ENCODE peak calls at places on chromosomes 4 and X, in six cellular contexts. O is upper lobe of left lung, Z is GM04503, H is tibial artery, V is activated T-helper 1 cell treated with Interleukin-2 at 50 U/mL for 16 hours, Y is GM23248. F is an unnamed sample.

GRCh38 chrX:77114501-77114900 is 332.7 kb upstream of the FGF16 start:
- DNase-seq in O (no peak), Z (no peak), H (no peak), V (no peak), Y (no peak), F (no peak)

GRCh38 chr4:81040175-81040659 is 9.7 kb downstream of the BMP3 start:
- DNase-seq in O (no peak), Z (no peak), H (no peak), V (no peak), Y (peak), F (no peak)

GRCh38 chr4:151667666-151668065 is 93.1 kb downstream of the GATB start:
- DNase-seq in O (no peak), Z (no peak), H (no peak), V (no peak), Y (no peak), F (no peak)

GRCh38 chr4:1625600-1626138 is 58.4 kb downstream of the FAM53A start:
- DNase-seq in O (no peak), Z (no peak), H (no peak), V (no peak), Y (no peak), F (no peak)

GRCh38 chrX:21730011-21730410 is 27.9 kb downstream of the SMPX start:
- DNase-seq in O (no peak), Z (no peak), H (no peak), V (no peak), Y (no peak), F (no peak)

GRCh38 chr4:25030283-25031076 is at the start of gene LGI2:
- DNase-seq in O (peak), Z (no peak), H (peak), V (no peak), Y (peak), F (no peak)

GRCh38 chr4:113449407-113449974 is 312.0 kb downstream of the CAMK2D start:
- DNase-seq in O (no peak), Z (no peak), H (no peak), V (no peak), Y (peak), F (no peak)

GRCh38 chr4:144374065-144374464 is 233.5 kb upstream of the GYPA start:
- DNase-seq in O (no peak), Z (no peak), H (no peak), V (no peak), Y (no peak), F (no peak)

GRCh38 chrX:48683411-48683982 is at the start of gene WAS:
- DNase-seq in O (no peak), Z (no peak), H (no peak), V (peak), Y (no peak), F (no peak)

GRCh38 chr4:71978192-71978845 is 53.5 kb upstream of the NPFFR2 start:
- DNase-seq in O (no peak), Z (no peak), H (no peak), V (no peak), Y (no peak), F (no peak)

GRCh38 chr4:112290341-112290740 is 4.6 kb upstream of the TIFA start:
- DNase-seq in O (no peak), Z (no peak), H (no peak), V (no peak), Y (no peak), F (no peak)

GRCh38 chr4:102533916-102534315 is 32.8 kb downstream of the NFKB1 start:
- DNase-seq in O (no peak), Z (no peak), H (no peak), V (no peak), Y (no peak), F (no peak)

GRCh38 chr4:159071178-159071968 is 31.5 kb upstream of the RAPGEF2 start:
- DNase-seq in O (no peak), Z (no peak), H (no peak), V (no peak), Y (peak), F (no peak)

GRCh38 chr4:176276710-176277109 is 7.7 kb upstream of the ASB5 start:
- DNase-seq in O (no peak), Z (no peak), H (no peak), V (no peak), Y (no peak), F (no peak)

GRCh38 chrX:155434906-155435743 is 23.3 kb downstream of the F8A3 start:
- DNase-seq in O (no peak), Z (no peak), H (no peak), V (no peak), Y (peak), F (no peak)

GRCh38 chr4:183098080-183098722 is 856 bp upstream of the WWC2 start:
- DNase-seq in O (peak), Z (no peak), H (peak), V (no peak), Y (peak), F (no peak)

GRCh38 chrX:46665232-46666162 is 91.9 kb downstream of the CHST7 start:
- DNase-seq in O (no peak), Z (no peak), H (no peak), V (no peak), Y (peak), F (no peak)

GRCh38 chr4:15778742-15779231 is 659 bp downstream of the CD38 start:
- DNase-seq in O (peak), Z (no peak), H (no peak), V (no peak), Y (peak), F (no peak)

GRCh38 chr4:16029329-16029728 is 54.5 kb downstream of the PROM1 start:
- DNase-seq in O (no peak), Z (no peak), H (no peak), V (no peak), Y (peak), F (no peak)

GRCh38 chr4:10192331-10192730 is 75.7 kb upstream of the WDR1 start:
- DNase-seq in O (no peak), Z (no peak), H (no peak), V (no peak), Y (no peak), F (no peak)

GRCh38 chr4:17057035-17057434 is 158.6 kb upstream of the LDB2 start:
- DNase-seq in O (no peak), Z (no peak), H (no peak), V (no peak), Y (no peak), F (no peak)

F was measured in BJ.